ENCODE peak calls at places on chromosomes 2 and 18, in six cellular contexts. Y is K562, G is GM12878, H is H1, T is HepG2, L is GM12891. O is an unnamed sample.
A peak's percentile ranks its signal among the peaks of the same experiment; 100 is the strongest.

GRCh38 chr18:55420665-55420964 is 167.4 kb downstream of the TCF4 start:
- DNase-seq in L (no peak), Y (no peak), H (no peak), T (no peak), G (no peak), O (no peak)

GRCh38 chr2:240449764-240450531 is 14.5 kb downstream of the GPC1 start:
- DNase-seq in H (no peak), L (no peak), T (no peak), G (no peak), Y (no peak), O (no peak)

GRCh38 chr2:180925700-180926099 is 54.7 kb upstream of the UBE2E3 start:
- DNase-seq in Y (no peak), L (no peak), G (no peak), H (no peak), T (no peak), O (no peak)

GRCh38 chr2:61538920-61539559 is 884 bp upstream of the XPO1 start:
- DNase-seq in T (peak; percentile 54), L (no peak), Y (no peak), G (peak; percentile 23), H (no peak), O (no peak)

GRCh38 chr2:183665403-183665802 is 541.2 kb downstream of the NUP35 start:
- DNase-seq in T (no peak), H (no peak), Y (no peak), G (no peak), L (no peak), O (no peak)

GRCh38 chr2:239948100-239948881 is 76.9 kb downstream of the NDUFA10 start:
- DNase-seq in L (no peak), H (no peak), Y (no peak), T (no peak), G (no peak), O (no peak)

GRCh38 chr2:151394509-151394908 is 15.2 kb upstream of the RIF1 start:
- DNase-seq in Y (no peak), G (no peak), L (no peak), T (no peak), H (no peak), O (no peak)

GRCh38 chr2:159226059-159226461 is 60.4 kb downstream of the WDSUB1 start:
- DNase-seq in Y (peak; percentile 44), G (no peak), H (no peak), L (no peak), T (peak; percentile 23), O (no peak)

GRCh38 chr2:103785432-103785831 is 1023.6 kb downstream of the TMEM182 start:
- DNase-seq in H (no peak), G (no peak), L (no peak), T (no peak), Y (no peak), O (no peak)

GRCh38 chr2:57373530-57373929 is 673.1 kb upstream of the VRK2 start:
- DNase-seq in T (no peak), G (no peak), L (no peak), H (no peak), Y (no peak), O (no peak)

GRCh38 chr2:182866461-182867369 is at the start of gene FRZB:
- DNase-seq in Y (peak; percentile 18), L (peak; percentile 30), G (no peak), H (peak; percentile 17), T (peak; percentile 28), O (no peak)

GRCh38 chr2:239600194-239600593 is 199.4 kb upstream of the HDAC4 start:
- DNase-seq in H (no peak), Y (no peak), L (no peak), T (no peak), G (no peak), O (no peak)

GRCh38 chr2:16102976-16103380 is 162.6 kb downstream of the MYCN start:
- DNase-seq in L (no peak), H (no peak), T (no peak), G (no peak), Y (no peak), O (no peak)

GRCh38 chr2:101983486-101983885 is 8.3 kb upstream of the IL1R2 start:
- DNase-seq in H (no peak), Y (no peak), L (no peak), G (no peak), T (no peak), O (no peak)

GRCh38 chr18:75211002-75211621 is 515 bp downstream of the TSHZ1 start:
- DNase-seq in H (no peak), Y (peak; percentile 23), G (no peak), T (peak; percentile 19), L (no peak), O (no peak)

GRCh38 chr2:9268310-9269081 is 61.9 kb downstream of the ASAP2 start:
- DNase-seq in Y (no peak), H (no peak), T (no peak), L (no peak), G (no peak), O (no peak)

GRCh38 chr2:150376627-150377335 is 110.7 kb downstream of the RND3 start:
- DNase-seq in T (peak; percentile 25), Y (no peak), G (no peak), L (no peak), H (no peak), O (no peak)

GRCh38 chr2:152221870-152222269 is 46.3 kb upstream of the STAM2 start:
- DNase-seq in L (no peak), Y (no peak), T (no peak), H (no peak), G (no peak), O (no peak)

GRCh38 chr18:24181806-24182205 is 42.9 kb downstream of the CABYR start:
- DNase-seq in H (no peak), L (no peak), G (no peak), T (no peak), Y (no peak), O (no peak)

GRCh38 chr2:88090446-88091283 is 23.0 kb downstream of the SMYD1 start:
- DNase-seq in T (no peak), Y (no peak), L (no peak), H (no peak), G (no peak), O (no peak)

GRCh38 chr2:194735837-194736542 is 921.0 kb upstream of the SLC39A10 start:
- DNase-seq in L (no peak), Y (no peak), G (no peak), H (no peak), T (no peak), O (no peak)

GRCh38 chr18:76822510-76823165 is at the start of gene ZNF236:
- DNase-seq in T (peak; percentile 35), L (peak; percentile 66), G (no peak), Y (peak; percentile 77), H (no peak), O (peak; percentile 64)

GRCh38 chr2:168801961-168802824 is at the start of gene NOSTRIN:
- DNase-seq in Y (peak; percentile 52), T (peak; percentile 14), L (no peak), H (no peak), G (no peak), O (no peak)

GRCh38 chr2:111930404-111930803 is 32.0 kb downstream of the MERTK start:
- DNase-seq in T (no peak), Y (no peak), G (no peak), H (no peak), L (no peak), O (no peak)

GRCh38 chr2:1766400-1766799 is 22.1 kb upstream of the PXDN start:
- DNase-seq in H (no peak), G (no peak), Y (no peak), L (no peak), T (no peak), O (no peak)

GRCh38 chr18:48621240-48621639 is 82.4 kb downstream of the CTIF start:
- DNase-seq in H (no peak), L (no peak), T (no peak), Y (no peak), G (no peak), O (no peak)

GRCh38 chr18:10514621-10515020 is 11.2 kb upstream of the NAPG start:
- DNase-seq in G (no peak), L (no peak), H (no peak), T (no peak), Y (no peak), O (no peak)

GRCh38 chr2:58812766-58813344 is 571.7 kb upstream of the FANCL start:
- DNase-seq in H (no peak), T (no peak), Y (no peak), L (no peak), G (no peak), O (no peak)

GRCh38 chr2:203436496-203436895 is 98.6 kb downstream of the RAPH1 start:
- DNase-seq in L (no peak), Y (no peak), T (no peak), G (no peak), H (no peak), O (no peak)

GRCh38 chr2:223051580-223052375 is at the start of gene KCNE4:
- DNase-seq in T (no peak), Y (no peak), G (no peak), L (no peak), H (no peak), O (no peak)
- TF ChIP-seq POLR2A in T (no peak), Y (no peak), G (no peak), L (no peak), H (no peak), O (no peak)

GRCh38 chr2:136378712-136379595 is 261.0 kb upstream of the CXCR4 start:
- DNase-seq in Y (peak; percentile 40), L (no peak), T (peak; percentile 35), H (peak; percentile 31), G (no peak), O (no peak)
- TF ChIP-seq TAF1 in Y (no peak), L (no peak), T (no peak), H (no peak), G (no peak), O (no peak)

GRCh38 chr2:231605607-231606091 is 13.0 kb downstream of the TEX44 start:
- DNase-seq in G (no peak), L (no peak), Y (no peak), T (no peak), H (no peak), O (no peak)

GRCh38 chr2:231606941-231607340 is 14.3 kb downstream of the TEX44 start:
- DNase-seq in T (no peak), G (no peak), H (no peak), L (no peak), Y (no peak), O (no peak)

GRCh38 chr2:231602874-231603467 is 10.3 kb downstream of the TEX44 start:
- DNase-seq in L (no peak), H (no peak), G (no peak), Y (no peak), T (no peak), O (no peak)

GRCh38 chr2:231604101-231604684 is 11.5 kb downstream of the TEX44 start:
- DNase-seq in Y (peak; percentile 21), H (no peak), G (no peak), L (peak; percentile 61), T (peak; percentile 36), O (no peak)

GRCh38 chr2:231604685-231605606 is 12.3 kb downstream of the TEX44 start:
- DNase-seq in H (peak; percentile 93), L (peak; percentile 98), G (peak; percentile 83), T (peak; percentile 92), Y (peak; percentile 91), O (peak; percentile 98)
- TF ChIP-seq POLR2A in H (peak; percentile 83), L (no peak), G (no peak), T (no peak), Y (no peak), O (no peak)

GRCh38 chr2:76247006-76247405 is 536.3 kb upstream of the GCFC2 start:
- DNase-seq in Y (no peak), L (no peak), G (no peak), H (no peak), T (no peak), O (no peak)
- TF ChIP-seq TAF1 in Y (no peak), L (no peak), G (no peak), H (no peak), T (no peak), O (no peak)

O was measured in GM12892.